ENCODE peak calls at places on chromosomes 6 and 20, in eight cellular contexts. One of them, this sample, is unnamed.
A peak's percentile ranks its signal among the peaks of the same experiment; 100 is the strongest.

GRCh38 chr6:37069639-37070038 is 64.2 kb downstream of the FGD2 start:
- DNase-seq in NB4: no peak
- DNase-seq in AG10803: no peak
- DNase-seq in mucosa of descending colon: no peak
- DNase-seq in ascending aorta: no peak
- DNase-seq in neural crest cell: no peak
- DNase-seq in cardiac fibroblast: no peak
- DNase-seq in endodermal cell: no peak
- DNase-seq in this sample: no peak

GRCh38 chr20:34022154-34022842 is 28.6 kb downstream of the RALY start:
- DNase-seq in NB4: peak; percentile 51
- DNase-seq in AG10803: no peak
- DNase-seq in mucosa of descending colon: no peak
- DNase-seq in ascending aorta: no peak
- DNase-seq in neural crest cell: no peak
- DNase-seq in cardiac fibroblast: peak; percentile 21
- DNase-seq in endodermal cell: no peak
- DNase-seq in this sample: no peak

GRCh38 chr20:32126919-32127318 is 17.4 kb downstream of the TM9SF4 start:
- DNase-seq in NB4: no peak
- DNase-seq in AG10803: no peak
- DNase-seq in mucosa of descending colon: no peak
- DNase-seq in ascending aorta: no peak
- DNase-seq in neural crest cell: no peak
- DNase-seq in cardiac fibroblast: no peak
- DNase-seq in endodermal cell: no peak
- DNase-seq in this sample: no peak

GRCh38 chr6:31580807-31581437 is 1.3 kb downstream of the LTB start:
- DNase-seq in NB4: peak; percentile 93
- DNase-seq in AG10803: peak; percentile 72
- DNase-seq in mucosa of descending colon: peak; percentile 88
- DNase-seq in ascending aorta: peak; percentile 93
- DNase-seq in neural crest cell: peak; percentile 91
- DNase-seq in cardiac fibroblast: peak; percentile 75
- DNase-seq in endodermal cell: peak; percentile 95
- DNase-seq in this sample: peak; percentile 94

GRCh38 chr20:21436186-21436585 is 38.9 kb upstream of the NKX2-4 start:
- DNase-seq in NB4: no peak
- DNase-seq in AG10803: peak; percentile 86
- DNase-seq in mucosa of descending colon: no peak
- DNase-seq in ascending aorta: no peak
- DNase-seq in neural crest cell: no peak
- DNase-seq in cardiac fibroblast: peak; percentile 93
- DNase-seq in endodermal cell: no peak
- DNase-seq in this sample: no peak

GRCh38 chr6:148590881-148591280 is 155.9 kb upstream of the UST start:
- DNase-seq in NB4: no peak
- DNase-seq in AG10803: no peak
- DNase-seq in mucosa of descending colon: no peak
- DNase-seq in ascending aorta: no peak
- DNase-seq in neural crest cell: no peak
- DNase-seq in cardiac fibroblast: no peak
- DNase-seq in endodermal cell: no peak
- DNase-seq in this sample: no peak

GRCh38 chr6:84547341-84547794 is 217.0 kb downstream of the TBX18 start:
- DNase-seq in NB4: no peak
- DNase-seq in AG10803: no peak
- DNase-seq in mucosa of descending colon: no peak
- DNase-seq in ascending aorta: no peak
- DNase-seq in neural crest cell: no peak
- DNase-seq in cardiac fibroblast: no peak
- DNase-seq in endodermal cell: no peak
- DNase-seq in this sample: no peak

GRCh38 chr20:15814360-15814759 is 758.9 kb downstream of the KIF16B start:
- DNase-seq in NB4: no peak
- DNase-seq in AG10803: no peak
- DNase-seq in mucosa of descending colon: no peak
- DNase-seq in ascending aorta: no peak
- DNase-seq in neural crest cell: no peak
- DNase-seq in cardiac fibroblast: no peak
- DNase-seq in endodermal cell: no peak
- DNase-seq in this sample: no peak

GRCh38 chr6:32825966-32826365 is 9.2 kb upstream of the HLA-DOB start:
- DNase-seq in NB4: peak; percentile 29
- DNase-seq in AG10803: peak; percentile 83
- DNase-seq in mucosa of descending colon: no peak
- DNase-seq in ascending aorta: no peak
- DNase-seq in neural crest cell: no peak
- DNase-seq in cardiac fibroblast: peak; percentile 75
- DNase-seq in endodermal cell: no peak
- DNase-seq in this sample: no peak

GRCh38 chr20:41664584-41664983 is 46.4 kb upstream of the CHD6 start:
- DNase-seq in NB4: peak; percentile 62
- DNase-seq in AG10803: peak; percentile 6
- DNase-seq in mucosa of descending colon: no peak
- DNase-seq in ascending aorta: no peak
- DNase-seq in neural crest cell: no peak
- DNase-seq in cardiac fibroblast: peak; percentile 55
- DNase-seq in endodermal cell: no peak
- DNase-seq in this sample: no peak

GRCh38 chr6:97850458-97851218 is 567.6 kb upstream of the MMS22L start:
- DNase-seq in NB4: no peak
- DNase-seq in AG10803: peak; percentile 37
- DNase-seq in mucosa of descending colon: no peak
- DNase-seq in ascending aorta: no peak
- DNase-seq in neural crest cell: no peak
- DNase-seq in cardiac fibroblast: no peak
- DNase-seq in endodermal cell: no peak
- DNase-seq in this sample: no peak

GRCh38 chr20:38145094-38146075 is 19.7 kb downstream of the TGM2 start:
- DNase-seq in NB4: peak; percentile 60
- DNase-seq in AG10803: peak; percentile 39
- DNase-seq in mucosa of descending colon: no peak
- DNase-seq in ascending aorta: no peak
- DNase-seq in neural crest cell: no peak
- DNase-seq in cardiac fibroblast: peak; percentile 75
- DNase-seq in endodermal cell: no peak
- DNase-seq in this sample: no peak

GRCh38 chr6:71727632-71728294 is 158.6 kb upstream of the RIMS1 start:
- DNase-seq in NB4: peak; percentile 38
- DNase-seq in AG10803: peak; percentile 50
- DNase-seq in mucosa of descending colon: no peak
- DNase-seq in ascending aorta: no peak
- DNase-seq in neural crest cell: no peak
- DNase-seq in cardiac fibroblast: peak; percentile 10
- DNase-seq in endodermal cell: no peak
- DNase-seq in this sample: no peak

GRCh38 chr6:25490018-25490865 is 161.8 kb upstream of the SCGN start:
- DNase-seq in NB4: peak; percentile 75
- DNase-seq in AG10803: peak; percentile 81
- DNase-seq in mucosa of descending colon: peak; percentile 72
- DNase-seq in ascending aorta: peak; percentile 87
- DNase-seq in neural crest cell: peak; percentile 67
- DNase-seq in cardiac fibroblast: peak; percentile 88
- DNase-seq in endodermal cell: peak; percentile 93
- DNase-seq in this sample: peak; percentile 43

GRCh38 chr6:109767961-109768360 is 76.9 kb downstream of the FIG4 start:
- DNase-seq in NB4: no peak
- DNase-seq in AG10803: peak; percentile 84
- DNase-seq in mucosa of descending colon: no peak
- DNase-seq in ascending aorta: no peak
- DNase-seq in neural crest cell: no peak
- DNase-seq in cardiac fibroblast: peak; percentile 43
- DNase-seq in endodermal cell: no peak
- DNase-seq in this sample: no peak

GRCh38 chr20:12925214-12925755 is 83.5 kb upstream of the SPTLC3 start:
- DNase-seq in NB4: peak; percentile 83
- DNase-seq in AG10803: peak; percentile 84
- DNase-seq in mucosa of descending colon: peak; percentile 33
- DNase-seq in ascending aorta: no peak
- DNase-seq in neural crest cell: peak; percentile 56
- DNase-seq in cardiac fibroblast: peak; percentile 88
- DNase-seq in endodermal cell: peak; percentile 85
- DNase-seq in this sample: no peak

GRCh38 chr20:19407731-19408130 is 195.3 kb downstream of the SLC24A3 start:
- DNase-seq in NB4: peak; percentile 61
- DNase-seq in AG10803: peak; percentile 16
- DNase-seq in mucosa of descending colon: no peak
- DNase-seq in ascending aorta: no peak
- DNase-seq in neural crest cell: no peak
- DNase-seq in cardiac fibroblast: no peak
- DNase-seq in endodermal cell: no peak
- DNase-seq in this sample: no peak

GRCh38 chr6:21856096-21856825 is 262.7 kb downstream of the SOX4 start:
- DNase-seq in NB4: peak; percentile 69
- DNase-seq in AG10803: peak; percentile 77
- DNase-seq in mucosa of descending colon: no peak
- DNase-seq in ascending aorta: no peak
- DNase-seq in neural crest cell: no peak
- DNase-seq in cardiac fibroblast: peak; percentile 94
- DNase-seq in endodermal cell: no peak
- DNase-seq in this sample: no peak

GRCh38 chr6:37262446-37263026 is 4.6 kb upstream of the TMEM217 start:
- DNase-seq in NB4: no peak
- DNase-seq in AG10803: no peak
- DNase-seq in mucosa of descending colon: no peak
- DNase-seq in ascending aorta: no peak
- DNase-seq in neural crest cell: no peak
- DNase-seq in cardiac fibroblast: no peak
- DNase-seq in endodermal cell: no peak
- DNase-seq in this sample: no peak

GRCh38 chr6:29924731-29925130 is 17.6 kb upstream of the HLA-A start:
- DNase-seq in NB4: no peak
- DNase-seq in AG10803: no peak
- DNase-seq in mucosa of descending colon: no peak
- DNase-seq in ascending aorta: no peak
- DNase-seq in neural crest cell: no peak
- DNase-seq in cardiac fibroblast: peak; percentile 13
- DNase-seq in endodermal cell: no peak
- DNase-seq in this sample: no peak

GRCh38 chr20:63345328-63346100 is 15.6 kb downstream of the CHRNA4 start:
- DNase-seq in NB4: no peak
- DNase-seq in AG10803: no peak
- DNase-seq in mucosa of descending colon: no peak
- DNase-seq in ascending aorta: no peak
- DNase-seq in neural crest cell: no peak
- DNase-seq in cardiac fibroblast: no peak
- DNase-seq in endodermal cell: no peak
- DNase-seq in this sample: no peak

GRCh38 chr6:392441-393390 is 1.2 kb downstream of the IRF4 start:
- DNase-seq in NB4: no peak
- DNase-seq in AG10803: no peak
- DNase-seq in mucosa of descending colon: no peak
- DNase-seq in ascending aorta: no peak
- DNase-seq in neural crest cell: no peak
- DNase-seq in cardiac fibroblast: peak; percentile 3
- DNase-seq in endodermal cell: peak; percentile 79
- DNase-seq in this sample: peak; percentile 44

GRCh38 chr20:45367126-45367525 is 4.2 kb downstream of the SYS1 start:
- DNase-seq in NB4: no peak
- DNase-seq in AG10803: no peak
- DNase-seq in mucosa of descending colon: no peak
- DNase-seq in ascending aorta: no peak
- DNase-seq in neural crest cell: no peak
- DNase-seq in cardiac fibroblast: no peak
- DNase-seq in endodermal cell: no peak
- DNase-seq in this sample: no peak

DNA sequence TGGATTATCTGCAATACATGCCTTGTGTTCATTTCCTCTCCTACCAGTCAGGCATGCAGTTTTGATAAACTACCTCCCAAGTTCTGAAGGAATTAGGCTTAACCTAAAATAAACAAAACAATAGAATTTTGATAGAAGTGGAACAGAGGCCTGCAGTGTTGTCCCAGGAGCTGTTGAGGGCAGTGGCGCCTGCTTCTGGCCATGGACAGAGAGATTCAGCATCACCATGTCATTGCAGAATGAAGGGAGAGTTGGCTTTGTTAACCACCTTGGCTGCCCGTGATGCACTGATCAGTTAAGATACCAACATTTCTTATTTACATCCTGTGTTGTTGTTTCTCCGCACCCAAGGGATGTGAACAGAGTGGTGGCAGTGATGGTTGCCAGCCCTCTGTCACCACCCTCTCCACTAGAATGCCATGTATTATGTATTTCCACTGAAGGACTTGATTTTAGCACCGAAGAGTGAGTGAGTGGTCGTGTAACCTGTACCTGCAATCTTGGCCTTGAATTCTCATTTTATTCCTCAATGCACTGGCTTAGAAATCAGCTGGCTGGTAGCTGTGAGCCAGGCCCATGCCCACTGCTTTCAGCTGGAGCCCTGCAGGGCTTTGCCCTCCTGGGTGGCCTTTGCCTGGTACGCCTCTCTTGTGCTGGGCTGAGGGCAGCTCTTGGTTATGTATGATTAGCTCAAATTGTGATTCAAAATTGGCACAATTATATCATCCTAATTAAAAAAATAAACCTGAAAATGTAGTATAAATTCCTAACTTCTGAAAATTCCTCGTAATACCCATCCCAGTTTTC is 56.5 kb downstream of the SHLD1 start:
- DNase-seq in NB4: no peak
- DNase-seq in AG10803: no peak
- DNase-seq in mucosa of descending colon: no peak
- DNase-seq in ascending aorta: no peak
- DNase-seq in neural crest cell: no peak
- DNase-seq in cardiac fibroblast: no peak
- DNase-seq in endodermal cell: peak; percentile 59
- DNase-seq in this sample: no peak
- TF ChIP-seq CTCF in NB4: peak; percentile 25
- TF ChIP-seq CTCF in AG10803: no peak
- TF ChIP-seq CTCF in mucosa of descending colon: no peak
- TF ChIP-seq CTCF in ascending aorta: no peak
- TF ChIP-seq CTCF in neural crest cell: no peak
- TF ChIP-seq CTCF in cardiac fibroblast: peak; percentile 32
- TF ChIP-seq CTCF in endodermal cell: peak; percentile 59
- TF ChIP-seq CTCF in this sample: no peak

GRCh38 chr6:41723178-41723935 is 12.1 kb downstream of the TFEB start:
- DNase-seq in NB4: peak; percentile 99
- DNase-seq in AG10803: peak; percentile 91
- DNase-seq in mucosa of descending colon: peak; percentile 60
- DNase-seq in ascending aorta: peak; percentile 90
- DNase-seq in neural crest cell: no peak
- DNase-seq in cardiac fibroblast: peak; percentile 96
- DNase-seq in endodermal cell: peak; percentile 74
- DNase-seq in this sample: peak; percentile 76
- TF ChIP-seq CTCF in NB4: no peak
- TF ChIP-seq CTCF in AG10803: peak; percentile 2
- TF ChIP-seq CTCF in mucosa of descending colon: no peak
- TF ChIP-seq CTCF in ascending aorta: no peak
- TF ChIP-seq CTCF in neural crest cell: no peak
- TF ChIP-seq CTCF in cardiac fibroblast: peak; percentile 15
- TF ChIP-seq CTCF in endodermal cell: no peak
- TF ChIP-seq CTCF in this sample: no peak

GRCh38 chr6:106253731-106254130 is 71.8 kb downstream of the ATG5 start:
- DNase-seq in NB4: no peak
- DNase-seq in AG10803: peak; percentile 82
- DNase-seq in mucosa of descending colon: no peak
- DNase-seq in ascending aorta: no peak
- DNase-seq in neural crest cell: no peak
- DNase-seq in cardiac fibroblast: peak; percentile 33
- DNase-seq in endodermal cell: no peak
- DNase-seq in this sample: no peak
- TF ChIP-seq CTCF in NB4: no peak
- TF ChIP-seq CTCF in AG10803: no peak
- TF ChIP-seq CTCF in mucosa of descending colon: no peak
- TF ChIP-seq CTCF in ascending aorta: no peak
- TF ChIP-seq CTCF in neural crest cell: no peak
- TF ChIP-seq CTCF in cardiac fibroblast: no peak
- TF ChIP-seq CTCF in endodermal cell: no peak
- TF ChIP-seq CTCF in this sample: no peak

GRCh38 chr6:40774932-40775331 is 187.8 kb upstream of the LRFN2 start:
- DNase-seq in NB4: peak; percentile 24
- DNase-seq in AG10803: no peak
- DNase-seq in mucosa of descending colon: no peak
- DNase-seq in ascending aorta: no peak
- DNase-seq in neural crest cell: no peak
- DNase-seq in cardiac fibroblast: no peak
- DNase-seq in endodermal cell: no peak
- DNase-seq in this sample: no peak
- TF ChIP-seq CTCF in NB4: peak; percentile 27
- TF ChIP-seq CTCF in AG10803: no peak
- TF ChIP-seq CTCF in mucosa of descending colon: no peak
- TF ChIP-seq CTCF in ascending aorta: no peak
- TF ChIP-seq CTCF in neural crest cell: no peak
- TF ChIP-seq CTCF in cardiac fibroblast: no peak
- TF ChIP-seq CTCF in endodermal cell: peak; percentile 59
- TF ChIP-seq CTCF in this sample: no peak

This sample was measured in activated B cell treated with CpG ODN at 0.5 μM for 24 hours.